ENCODE peak calls at places on chromosome 14, in six cellular contexts. E, W, K, I, R and T are unnamed samples.
A peak's percentile ranks its signal among the peaks of the same experiment; 100 is the strongest.

GRCh38 chr14:56145181-56145580 is 27.0 kb downstream of the PELI2 start:
- DNase-seq in K (no peak), W (no peak), E (no peak), I (no peak), R (peak; percentile 48), T (no peak)

GRCh38 chr14:51719970-51720369 is 68.3 kb downstream of the FRMD6 start:
- DNase-seq in W (no peak), I (peak; percentile 46), E (no peak), K (no peak), R (no peak), T (no peak)

GRCh38 chr14:102215071-102215470 is 75.4 kb downstream of the WDR20 start:
- DNase-seq in R (peak; percentile 85), I (no peak), E (no peak), W (peak; percentile 76), K (no peak), T (no peak)

GRCh38 chr14:38143651-38144505 is 63.8 kb upstream of the SSTR1 start:
- DNase-seq in E (no peak), W (peak; percentile 80), R (peak; percentile 79), I (no peak), K (no peak), T (no peak)

GRCh38 chr14:69643430-69644200 is 32.2 kb downstream of the SUSD6 start:
- DNase-seq in W (peak; percentile 63), E (no peak), R (peak; percentile 66), I (no peak), K (peak; percentile 76), T (peak; percentile 63)

GRCh38 chr14:52876311-52876710 is 74.5 kb downstream of the FERMT2 start:
- DNase-seq in I (no peak), K (no peak), E (no peak), R (peak; percentile 67), W (peak; percentile 65), T (no peak)

GRCh38 chr14:54090274-54090673 is 133.6 kb upstream of the BMP4 start:
- DNase-seq in R (no peak), K (no peak), W (no peak), E (no peak), I (no peak), T (no peak)

GRCh38 chr14:66038214-66038977 is 447.8 kb upstream of the CCDC196 start:
- DNase-seq in W (peak; percentile 9), K (peak; percentile 33), R (peak; percentile 44), I (no peak), E (no peak), T (no peak)

GRCh38 chr14:99156026-99156425 is 116.0 kb downstream of the BCL11B start:
- DNase-seq in R (no peak), W (no peak), E (no peak), I (no peak), K (no peak), T (no peak)

GRCh38 chr14:32078030-32078793 is 1.1 kb downstream of the ARHGAP5 start:
- DNase-seq in R (peak; percentile 33), W (peak; percentile 71), E (peak; percentile 27), I (peak; percentile 53), K (peak; percentile 34), T (peak; percentile 50)

GRCh38 chr14:32197919-32198318 is 3.9 kb upstream of the RNU6-7 start:
- DNase-seq in I (no peak), W (no peak), K (no peak), R (no peak), E (no peak), T (no peak)

GRCh38 chr14:47438650-47439140 is 236.7 kb downstream of the MDGA2 start:
- DNase-seq in R (peak; percentile 10), E (no peak), I (no peak), W (no peak), K (no peak), T (no peak)

GRCh38 chr14:95111507-95112164 is 45.7 kb downstream of the DICER1 start:
- DNase-seq in I (no peak), K (no peak), W (no peak), R (no peak), E (no peak), T (no peak)

GRCh38 chr14:94120667-94121335 is 8.6 kb downstream of the IFI27L2 start:
- DNase-seq in W (peak; percentile 91), I (no peak), E (no peak), K (no peak), R (peak; percentile 79), T (no peak)

GRCh38 chr14:77140343-77140936 is 1.2 kb downstream of the ZDHHC22 start:
- DNase-seq in I (no peak), W (peak; percentile 35), K (no peak), E (peak; percentile 55), R (no peak), T (no peak)

GRCh38 chr14:87899228-87899627 is 93.8 kb downstream of the GALC start:
- DNase-seq in R (no peak), E (no peak), W (no peak), I (no peak), K (no peak), T (no peak)

GRCh38 chr14:105067140-105067968 is 2.1 kb upstream of the GPR132 start:
- DNase-seq in E (no peak), R (peak; percentile 29), W (peak; percentile 68), K (no peak), I (peak; percentile 56), T (no peak)

GRCh38 chr14:56592746-56593544 is 13.3 kb downstream of the TMEM260 start:
- DNase-seq in W (no peak), E (no peak), K (no peak), R (no peak), I (no peak), T (no peak)

GRCh38 chr14:36070056-36071043 is 106.2 kb downstream of the PTCSC3 start:
- DNase-seq in E (peak; percentile 87), I (peak; percentile 81), K (peak; percentile 66), W (peak; percentile 80), R (peak; percentile 72), T (peak; percentile 78)

GRCh38 chr14:56659964-56660551 is 80.5 kb downstream of the TMEM260 start:
- DNase-seq in E (peak; percentile 62), W (peak; percentile 64), I (no peak), K (no peak), R (peak; percentile 56), T (no peak)

GRCh38 chr14:22387776-22388241 is 201.2 kb downstream of the DAD1 start:
- DNase-seq in W (no peak), R (no peak), I (peak; percentile 71), E (no peak), K (no peak), T (no peak)
- TF ChIP-seq CTCF in W (no peak), R (no peak), I (no peak), E (no peak), K (no peak), T (no peak)

GRCh38 chr14:68628605-68629310 is 164.1 kb downstream of the ZFP36L1 start:
- DNase-seq in E (peak; percentile 30), K (no peak), W (no peak), R (no peak), I (no peak), T (peak; percentile 72)
- H3K4me3 ChIP-seq in E (peak overlapping the region; percentile 31), K (peak overlapping the region; percentile 26), W (no peak overlapping the region), R (no peak overlapping the region), I (no peak overlapping the region), T (peak overlapping the region; percentile 49)

GRCh38 chr14:67133595-67134441 is 55.4 kb upstream of the GARIN2 start:
- DNase-seq in W (no peak), I (no peak), E (no peak), R (no peak), K (no peak), T (no peak)
- TF ChIP-seq CTCF in W (no peak), I (no peak), E (no peak), R (no peak), K (no peak), T (no peak)

DNA sequence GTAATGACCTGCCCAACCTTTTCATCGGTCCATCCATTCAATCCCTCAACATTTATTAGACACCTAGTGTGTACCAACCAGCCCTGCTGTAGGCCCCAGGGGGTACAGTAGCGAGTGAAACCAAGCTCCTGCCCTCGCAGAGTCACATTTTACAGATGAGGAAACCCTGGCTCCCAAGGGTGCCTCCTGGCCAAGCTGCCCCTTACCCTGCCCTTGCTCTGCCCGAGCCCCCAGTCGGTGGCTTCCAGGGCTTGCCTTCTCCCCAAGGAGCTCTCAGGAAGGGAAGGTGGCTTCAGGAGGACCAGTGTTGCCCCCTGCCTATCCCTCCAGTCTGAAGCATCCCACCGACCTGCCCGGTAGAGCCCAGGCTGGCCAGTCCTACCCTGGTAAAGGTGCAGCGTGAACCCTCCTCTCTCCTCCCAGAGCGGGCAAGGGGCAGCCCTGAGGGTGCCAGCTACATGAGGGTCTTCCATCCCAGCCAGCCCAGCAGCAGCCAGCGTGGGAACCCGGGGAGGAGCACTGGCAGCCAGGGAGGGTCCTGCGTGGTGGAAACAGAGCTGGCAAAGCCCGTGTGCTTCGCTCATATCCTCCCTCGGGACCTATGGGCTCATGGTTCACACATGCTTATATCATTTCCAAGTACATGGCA is 670 bp upstream of the BEGAIN start:
- DNase-seq in I (peak; percentile 63), K (peak; percentile 22), R (peak; percentile 53), E (no peak), W (no peak), T (peak; percentile 16)
- H3K4me3 ChIP-seq in I (no peak overlapping the region), K (no peak overlapping the region), R (no peak overlapping the region), E (peak overlapping the region; percentile 36), W (no peak overlapping the region), T (no peak overlapping the region)

GRCh38 chr14:90815567-90815816 is 738 bp downstream of the TTC7B start:
- DNase-seq in E (no peak), W (peak; percentile 39), R (no peak), I (no peak), K (no peak), T (no peak)

GRCh38 chr14:90814806-90815566 is 1.2 kb downstream of the TTC7B start:
- DNase-seq in I (no peak), K (no peak), E (no peak), W (peak; percentile 31), R (no peak), T (no peak)

GRCh38 chr14:90816686-90817436 is 631 bp upstream of the TTC7B start:
- DNase-seq in E (no peak), K (no peak), W (no peak), R (no peak), I (peak; percentile 83), T (no peak)

GRCh38 chr14:90818715-90819114 is 2.5 kb upstream of the TTC7B start:
- DNase-seq in E (no peak), R (no peak), I (no peak), K (no peak), W (no peak), T (no peak)

DNA sequence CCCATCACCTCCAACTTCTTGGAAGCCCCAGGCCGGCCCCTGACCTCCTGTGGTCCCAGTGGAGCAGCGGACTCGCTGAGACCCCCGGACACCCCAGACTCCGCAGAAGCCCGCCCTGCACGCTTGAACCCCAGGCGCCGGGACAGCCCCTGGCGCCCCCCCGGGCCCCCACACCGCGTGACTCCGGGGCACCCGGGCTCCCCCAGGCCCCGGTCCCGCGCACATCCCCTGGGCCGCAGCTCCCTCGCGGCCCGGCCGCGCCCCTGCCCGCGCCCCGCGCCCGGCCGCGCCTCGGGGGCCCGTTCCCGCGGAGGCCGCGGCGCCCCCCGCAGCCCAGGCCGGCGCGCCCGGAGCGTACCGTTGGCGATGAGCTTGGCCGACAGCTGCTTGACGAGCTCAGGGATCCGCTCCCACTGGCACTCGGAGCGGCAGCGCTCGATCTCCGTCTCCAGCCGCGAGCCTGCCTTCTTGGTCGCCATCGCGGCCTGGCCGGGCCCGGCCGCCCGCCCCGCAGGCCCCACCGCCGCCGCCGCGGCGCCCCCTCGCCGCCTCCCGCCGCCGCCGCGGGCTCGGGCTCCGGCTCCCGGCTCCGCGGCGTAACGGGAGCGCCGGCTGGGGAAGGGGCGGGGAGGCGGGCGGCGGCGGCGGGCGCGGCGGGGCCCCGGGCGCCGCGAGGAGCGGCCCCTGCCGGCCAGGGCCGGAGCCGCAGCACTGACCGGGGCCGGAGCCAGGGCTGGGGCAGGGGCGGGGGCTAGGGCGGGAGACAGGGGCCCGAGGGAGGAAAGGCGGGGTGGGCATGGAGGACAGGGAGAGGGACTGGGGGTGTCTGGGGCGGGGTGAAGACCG is at the start of gene TTC7B:
- DNase-seq in W (peak; percentile 67), I (no peak), E (peak; percentile 86), K (no peak), R (no peak), T (peak; percentile 65)
- TF ChIP-seq CTCF in W (peak; percentile 17), I (peak; percentile 42), E (peak; percentile 41), K (no peak), R (no peak), T (no peak)

GRCh38 chr14:73718742-73719251 is 4.6 kb upstream of the PNMA1 start:
- DNase-seq in I (peak; percentile 79), W (no peak), R (no peak), K (no peak), E (peak; percentile 86), T (no peak)
- H3K4me3 ChIP-seq in I (no peak overlapping the region), W (no peak overlapping the region), R (no peak overlapping the region), K (no peak overlapping the region), E (peak overlapping the region; percentile 95), T (no peak overlapping the region)